ENCODE peak calls at places on chromosomes 11 and 22, in seven cellular contexts. C is HCT116, O is lower lobe of right lung, B is neural progenitor cell, G is fibroblast of lung, N is mammary epithelial cell, K is IMR-90. A is an unnamed sample.

GRCh38 chr11:61332266-61332822 is 561 bp downstream of the DDB1 start:
- DNase-seq in G (peak), N (peak), C (no peak), B (peak), O (no peak), K (peak), A (peak)

GRCh38 chr11:2420502-2421225 is 20.1 kb downstream of the TSSC4 start:
- DNase-seq in K (peak), C (peak), G (peak), B (peak), O (peak), N (peak), A (peak)

GRCh38 chr11:8699903-8700302 is 17.3 kb downstream of the RPL27A start:
- DNase-seq in C (no peak), G (peak), K (peak), O (no peak), B (peak), N (peak), A (peak)

GRCh38 chr22:28442951-28443876 is 236.4 kb downstream of the TTC28 start:
- DNase-seq in N (peak), B (peak), O (peak), C (no peak), K (peak), G (peak), A (peak)

GRCh38 chr22:24190159-24190540 is 8.9 kb downstream of the SUSD2 start:
- DNase-seq in N (no peak), O (no peak), G (no peak), C (no peak), K (no peak), B (no peak), A (no peak)

GRCh38 chr11:10900686-10901415 is 43.0 kb upstream of the ZBED5 start:
- DNase-seq in O (no peak), G (peak), N (peak), C (no peak), B (no peak), K (peak), A (no peak)

GRCh38 chr22:42313804-42314581 is 43.5 kb upstream of the TCF20 start:
- DNase-seq in B (peak), O (no peak), C (peak), N (peak), K (peak), G (peak), A (peak)

GRCh38 chr22:49847751-49848689 is 5.6 kb upstream of the ZBED4 start:
- DNase-seq in O (peak), G (no peak), K (no peak), B (peak), N (no peak), C (no peak), A (no peak)

GRCh38 chr11:103326070-103326794 is 217.0 kb downstream of the DYNC2H1 start:
- DNase-seq in C (peak), G (peak), K (peak), B (peak), O (no peak), N (peak), A (peak)

GRCh38 chr22:43855431-43855830 is 6.9 kb downstream of the SULT4A1 start:
- DNase-seq in G (no peak), N (no peak), K (no peak), O (no peak), B (no peak), C (no peak), A (no peak)

GRCh38 chr11:8018742-8019631 is 31.9 kb downstream of the EIF3F start:
- DNase-seq in C (no peak), G (peak), O (peak), K (peak), B (peak), N (peak), A (peak)

GRCh38 chr11:121476379-121477032 is 23.7 kb upstream of the SORL1-AS1 start:
- DNase-seq in B (no peak), O (no peak), N (peak), C (no peak), G (no peak), K (no peak), A (no peak)

GRCh38 chr11:78042858-78043257 is 19.8 kb upstream of the KCTD14 start:
- DNase-seq in N (no peak), O (no peak), G (no peak), B (no peak), K (no peak), C (no peak), A (no peak)

GRCh38 chr11:2891901-2892214 is 6.3 kb upstream of the CDKN1C start:
- DNase-seq in N (no peak), C (no peak), B (no peak), O (peak), K (peak), G (peak), A (no peak)

GRCh38 chr11:72764503-72764902 is 12.3 kb upstream of the ARAP1 start:
- DNase-seq in C (no peak), B (peak), K (no peak), N (no peak), O (peak), G (no peak), A (no peak)

GRCh38 chr11:71272161-71272560 is 19.8 kb upstream of the SHANK2 start:
- DNase-seq in N (no peak), O (no peak), K (no peak), B (no peak), G (no peak), C (no peak), A (no peak)

GRCh38 chr11:94521684-94522083 is 9.4 kb downstream of the C11orf97 start:
- DNase-seq in B (peak), C (no peak), K (no peak), O (no peak), G (no peak), N (no peak), A (peak)

GRCh38 chr22:39392341-39392948 is 7.1 kb upstream of the TAB1 start:
- DNase-seq in O (no peak), B (no peak), G (no peak), N (no peak), K (no peak), C (no peak), A (no peak)

GRCh38 chr11:122779047-122779629 is 59.2 kb upstream of the CRTAM start:
- DNase-seq in B (no peak), O (no peak), K (no peak), G (no peak), C (no peak), N (no peak), A (no peak)

GRCh38 chr11:17277024-17277584 is 565 bp downstream of the NUCB2 start:
- DNase-seq in K (peak), C (no peak), N (peak), B (no peak), G (peak), O (no peak), A (peak)

GRCh38 chr22:29747832-29748231 is 19.0 kb downstream of the ZMAT5 start:
- DNase-seq in K (no peak), C (no peak), G (no peak), O (no peak), B (no peak), N (no peak), A (no peak)

GRCh38 chr11:60874421-60875365 is 7.4 kb downstream of the ZP1 start:
- DNase-seq in K (no peak), O (peak), B (no peak), G (no peak), N (no peak), C (no peak), A (no peak)

DNA sequence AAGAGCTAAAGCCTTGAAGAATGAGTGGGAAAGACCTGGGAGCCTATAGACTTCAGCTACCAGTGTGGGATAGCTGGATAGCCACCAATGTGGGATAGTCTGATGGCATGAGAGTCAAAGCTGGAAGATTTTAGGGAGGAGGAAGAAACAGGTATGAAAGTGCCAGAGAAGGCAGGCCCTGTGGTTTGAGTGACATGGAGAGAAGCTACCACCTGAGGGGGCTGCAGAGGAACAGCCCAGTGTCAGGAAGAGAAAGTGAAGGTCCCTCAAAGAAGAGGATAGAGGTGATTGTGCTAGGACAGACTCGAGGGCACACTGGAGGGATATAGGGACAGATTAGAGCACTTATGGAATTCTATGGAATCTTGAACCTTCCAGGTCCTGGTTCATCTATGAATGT is 23.1 kb upstream of the PAX6 start:
- DNase-seq in G (no peak), N (no peak), C (no peak), K (no peak), O (no peak), B (no peak), A (no peak)
- TF ChIP-seq CTCF in G (no peak), N (no peak), C (peak), K (no peak), O (no peak), B (peak), A (peak)

DNA sequence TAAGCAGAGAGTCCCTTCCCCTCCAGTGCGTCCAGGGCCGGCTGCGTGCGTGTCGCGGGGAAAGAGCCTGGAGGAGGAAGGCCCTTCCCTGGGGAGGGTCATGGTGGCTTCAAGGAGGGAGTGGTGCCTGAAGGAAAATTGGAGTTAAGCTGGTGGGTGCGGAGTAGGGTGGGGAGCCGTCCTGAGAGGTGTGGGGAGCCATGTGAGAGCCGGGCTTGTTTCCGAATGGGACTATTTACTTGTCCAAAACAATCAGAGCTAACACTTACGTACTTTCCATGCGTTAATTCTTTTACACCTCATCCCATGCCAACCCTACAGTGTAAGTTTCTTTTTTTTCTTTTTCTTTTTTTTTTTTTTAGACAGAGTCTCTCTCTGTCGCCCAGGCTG is 762 bp downstream of the IGHMBP2 start:
- DNase-seq in K (no peak), C (no peak), N (peak), G (no peak), O (no peak), B (no peak), A (peak)
- H3K27ac ChIP-seq in K (peak), C (peak), N (peak), G (peak), O (peak), B (no peak), A (peak)

GRCh38 chr11:68403424-68403823 is 57.1 kb upstream of the PPP6R3 start:
- DNase-seq in K (no peak), B (no peak), C (no peak), O (peak), G (no peak), N (no peak), A (no peak)
- H3K4me3 ChIP-seq in K (no peak), B (no peak), C (no peak), O (no peak), G (no peak), N (no peak), A (no peak)

GRCh38 chr11:65599955-65600246 is 4.3 kb upstream of the KCNK7 start:
- DNase-seq in C (no peak), K (no peak), G (no peak), O (no peak), N (no peak), B (no peak), A (no peak)
- TF ChIP-seq CTCF in C (no peak), K (no peak), G (no peak), O (no peak), N (no peak), B (no peak), A (no peak)

GRCh38 chr11:118102721-118103261 is 16.0 kb upstream of the SMIM35 start:
- DNase-seq in O (no peak), B (no peak), N (no peak), G (no peak), C (no peak), K (no peak), A (no peak)

GRCh38 chr11:118095967-118096367 is 9.2 kb upstream of the SMIM35 start:
- DNase-seq in C (no peak), B (no peak), K (no peak), N (no peak), O (no peak), G (no peak), A (no peak)

GRCh38 chr11:118098996-118099837 is 12.5 kb upstream of the SMIM35 start:
- DNase-seq in O (no peak), K (no peak), C (no peak), N (no peak), G (no peak), B (peak), A (no peak)

GRCh38 chr11:118100691-118101232 is 14.0 kb upstream of the SMIM35 start:
- DNase-seq in K (no peak), G (no peak), B (no peak), O (no peak), N (no peak), C (no peak), A (no peak)

GRCh38 chr11:118099838-118100570 is 13.2 kb upstream of the SMIM35 start:
- DNase-seq in O (no peak), C (no peak), K (no peak), B (no peak), N (no peak), G (no peak), A (no peak)
- H3K27ac ChIP-seq in O (no peak), C (no peak), K (no peak), B (no peak), N (no peak), G (no peak), A (no peak)

GRCh38 chr22:48804811-48805301 is 1022.8 kb downstream of the BRD1 start:
- DNase-seq in N (no peak), O (no peak), K (no peak), B (no peak), G (peak), C (no peak), A (no peak)

GRCh38 chr22:48802576-48802975 is 1025.1 kb downstream of the BRD1 start:
- DNase-seq in G (no peak), K (no peak), O (no peak), N (no peak), C (no peak), B (no peak), A (no peak)

GRCh38 chr22:48803171-48803992 is 1024.3 kb downstream of the BRD1 start:
- DNase-seq in O (no peak), K (no peak), G (no peak), C (no peak), N (no peak), B (no peak), A (no peak)

GRCh38 chr22:48805516-48805915 is 1022.2 kb downstream of the BRD1 start:
- DNase-seq in O (no peak), B (no peak), K (no peak), C (no peak), N (no peak), G (no peak), A (no peak)

DNA sequence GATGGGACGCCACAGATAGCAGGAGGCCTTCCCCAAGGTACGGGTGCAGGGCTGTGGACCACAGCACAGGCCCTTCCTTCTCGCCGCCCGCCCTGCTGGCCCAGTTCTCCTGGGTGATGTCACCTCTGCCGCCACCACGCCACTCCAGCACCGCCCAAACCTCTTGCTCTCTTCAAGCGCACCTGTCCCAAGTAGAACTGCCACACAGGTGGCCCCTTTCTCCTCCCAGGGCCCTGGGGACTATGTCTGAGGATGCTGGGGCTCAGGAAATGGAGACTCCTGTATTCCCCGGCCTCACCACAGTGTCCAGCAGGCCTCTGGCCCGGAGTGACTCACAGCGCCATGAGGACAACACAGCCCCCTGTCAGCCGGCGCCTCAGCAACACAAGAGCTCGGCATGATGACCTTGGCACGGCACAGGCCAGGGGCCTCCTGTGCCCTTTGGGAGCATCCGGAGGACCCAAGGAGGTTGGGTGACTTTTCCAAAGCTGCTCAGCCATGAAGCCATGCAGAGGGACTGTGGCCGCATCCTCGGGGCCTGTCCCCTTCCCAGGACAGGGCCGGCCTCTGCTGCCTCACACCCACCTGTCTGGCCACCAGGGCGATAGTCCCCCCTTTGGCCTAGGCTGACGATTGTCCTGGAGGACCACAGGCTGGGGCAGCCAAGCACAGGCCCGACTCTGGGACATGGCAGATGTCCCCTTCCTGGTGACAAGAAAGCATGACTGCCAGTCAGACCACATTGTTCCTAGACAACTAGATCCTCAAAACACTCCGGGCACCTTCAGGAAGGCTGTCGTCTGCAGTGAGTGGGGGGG is 1023.5 kb downstream of the BRD1 start:
- DNase-seq in C (no peak), B (no peak), K (no peak), G (no peak), N (no peak), O (no peak), A (no peak)
- H3K4me3 ChIP-seq in C (no peak), B (no peak), K (no peak), G (no peak), N (no peak), O (no peak), A (no peak)